ENCODE peak calls at places on chromosome 3, in seven cellular contexts. H is stimulated activated CD4-positive, alpha-beta T cell treated with anti-CD3 and anti-CD28 coated beads, Interleukin-2, amount 100 ng/mL, for 24 hours; I is GM06990; U is coronary artery; G is activated CD4-positive, alpha-beta T cell treated with anti-CD3 and anti-CD28 coated beads for 24 hours; P is foreskin fibroblast; R is astrocyte of the cerebellum. M is an unnamed sample.

GRCh38 chr3:31550452-31551251 is 17.9 kb downstream of the STT3B start:
- DNase-seq in G (no peak), H (no peak), I (no peak), U (no peak), P (peak), R (no peak), M (no peak)

GRCh38 chr3:17605032-17605431 is 137.4 kb downstream of the TBC1D5 start:
- DNase-seq in H (no peak), I (no peak), R (peak), P (peak), G (no peak), U (no peak), M (no peak)

GRCh38 chr3:198076722-198077308 is 116.8 kb downstream of the LMLN start:
- DNase-seq in U (no peak), H (no peak), I (no peak), P (no peak), G (no peak), R (no peak), M (no peak)

GRCh38 chr3:10173926-10174435 is 9.3 kb downstream of the IRAK2 start:
- DNase-seq in P (peak), U (peak), R (peak), I (no peak), H (no peak), G (no peak), M (peak)

GRCh38 chr3:11059090-11059798 is 66.7 kb downstream of the SLC6A1 start:
- DNase-seq in I (peak), P (peak), U (no peak), R (peak), H (peak), G (peak), M (peak)

GRCh38 chr3:42214064-42214463 is 51.9 kb downstream of the CCK start:
- DNase-seq in G (no peak), H (no peak), U (no peak), I (no peak), P (no peak), R (no peak), M (no peak)

GRCh38 chr3:66035763-66036477 is 2.8 kb downstream of the MAGI1 start:
- DNase-seq in H (no peak), U (no peak), R (peak), I (no peak), G (no peak), P (no peak), M (no peak)

GRCh38 chr3:173945801-173946200 is 548.3 kb downstream of the NLGN1 start:
- DNase-seq in I (no peak), G (no peak), P (no peak), H (no peak), U (no peak), R (no peak), M (no peak)

GRCh38 chr3:39531681-39532080 is 64.2 kb downstream of the MOBP start:
- DNase-seq in U (no peak), R (peak), H (no peak), P (peak), G (no peak), I (no peak), M (no peak)

GRCh38 chr3:111808439-111808838 is 50.6 kb upstream of the PHLDB2 start:
- DNase-seq in P (peak), I (no peak), G (no peak), R (no peak), U (no peak), H (no peak), M (no peak)

GRCh38 chr3:10090181-10090580 is 17.9 kb downstream of the FANCD2OS start:
- DNase-seq in H (no peak), P (no peak), U (no peak), R (no peak), G (no peak), I (no peak), M (no peak)

GRCh38 chr3:39361252-39361927 is 21.8 kb upstream of the SLC25A38 start:
- DNase-seq in P (no peak), U (no peak), G (no peak), R (no peak), I (peak), H (peak), M (no peak)

GRCh38 chr3:31959951-31960792 is 20.9 kb downstream of the OSBPL10 start:
- DNase-seq in P (peak), R (no peak), G (no peak), I (no peak), H (no peak), U (no peak), M (no peak)

GRCh38 chr3:15667484-15667883 is 65.9 kb downstream of the BTD start:
- DNase-seq in G (no peak), I (no peak), H (no peak), P (no peak), R (no peak), U (no peak), M (no peak)

GRCh38 chr3:69791111-69791510 is 51.8 kb downstream of the MITF start:
- DNase-seq in P (peak), U (peak), I (no peak), H (no peak), R (peak), G (no peak), M (no peak)

GRCh38 chr3:134694445-134694844 is 43.6 kb upstream of the KY start:
- DNase-seq in U (no peak), R (no peak), I (no peak), P (no peak), H (no peak), G (no peak), M (no peak)

GRCh38 chr3:69113536-69113935 is 8.9 kb downstream of the LMOD3 start:
- DNase-seq in H (no peak), U (no peak), P (peak), I (no peak), R (no peak), G (no peak), M (no peak)

GRCh38 chr3:48404440-48405342 is 25.2 kb downstream of the PLXNB1 start:
- DNase-seq in P (no peak), H (no peak), U (no peak), R (no peak), I (no peak), G (no peak), M (peak)

GRCh38 chr3:157493627-157494550 is 9.3 kb downstream of the VEPH1 start:
- DNase-seq in R (peak), H (no peak), P (peak), U (no peak), G (no peak), I (no peak), M (no peak)

GRCh38 chr3:73592154-73592877 is 32.4 kb downstream of the PDZRN3 start:
- DNase-seq in G (no peak), H (no peak), R (no peak), U (no peak), I (no peak), P (no peak), M (no peak)

GRCh38 chr3:110576962-110577361 is 494.7 kb upstream of the NECTIN3 start:
- DNase-seq in G (no peak), R (peak), H (no peak), U (no peak), P (peak), I (no peak), M (no peak)

GRCh38 chr3:197298858-197299854 is 744 bp upstream of the DLG1 start:
- DNase-seq in I (peak), H (peak), R (no peak), U (no peak), P (peak), G (no peak), M (peak)

GRCh38 chr3:135034291-135034768 is 239.3 kb downstream of the EPHB1 start:
- DNase-seq in R (no peak), G (no peak), U (no peak), P (no peak), H (no peak), I (no peak), M (no peak)

GRCh38 chr3:76585794-76586392 is 454.0 kb upstream of the ROBO2 start:
- DNase-seq in P (peak), H (no peak), I (no peak), G (no peak), R (no peak), U (no peak), M (peak)

GRCh38 chr3:12772462-12772861 is 13.4 kb upstream of the TMEM40 start:
- DNase-seq in U (no peak), R (no peak), I (no peak), G (no peak), P (no peak), H (no peak), M (no peak)

GRCh38 chr3:141646760-141647561 is 91.1 kb upstream of the RNF7 start:
- DNase-seq in U (no peak), H (no peak), R (no peak), G (no peak), P (peak), I (no peak), M (no peak)

GRCh38 chr3:65326574-65326973 is 638.8 kb upstream of the ADAMTS9 start:
- DNase-seq in U (no peak), G (no peak), R (no peak), H (no peak), P (no peak), I (no peak), M (no peak)

GRCh38 chr3:63364495-63364894 is 86.4 kb downstream of the SYNPR start:
- DNase-seq in G (no peak), H (no peak), P (peak), U (no peak), I (no peak), R (peak), M (no peak)

M was measured in GM13976.